ENCODE peak calls at places on chromosomes 4 and X, in six cellular contexts. One of them, this sample, is unnamed.

GRCh38 chr4:156901871-156902270 is 69.7 kb downstream of the PDGFC start:
- DNase-seq in Karpas-422: no peak
- DNase-seq in PC-9: no peak
- DNase-seq in SK-N-MC: no peak
- DNase-seq in SJSA1: no peak
- DNase-seq in PC-3: peak; percentile 4
- DNase-seq in this sample: no peak

GRCh38 chrX:41133551-41133950 is 48.3 kb downstream of the USP9X start:
- DNase-seq in Karpas-422: no peak
- DNase-seq in PC-9: no peak
- DNase-seq in SK-N-MC: no peak
- DNase-seq in SJSA1: no peak
- DNase-seq in PC-3: no peak
- DNase-seq in this sample: no peak

GRCh38 chrX:40380649-40381488 is 199.9 kb upstream of the ATP6AP2 start:
- DNase-seq in Karpas-422: no peak
- DNase-seq in PC-9: no peak
- DNase-seq in SK-N-MC: no peak
- DNase-seq in SJSA1: no peak
- DNase-seq in PC-3: no peak
- DNase-seq in this sample: no peak

GRCh38 chr4:161792991-161793390 is 370.8 kb downstream of the FSTL5 start:
- DNase-seq in Karpas-422: no peak
- DNase-seq in PC-9: no peak
- DNase-seq in SK-N-MC: no peak
- DNase-seq in SJSA1: no peak
- DNase-seq in PC-3: no peak
- DNase-seq in this sample: no peak

GRCh38 chr4:127995776-127996175 is 30.6 kb downstream of the ABHD18 start:
- DNase-seq in Karpas-422: no peak
- DNase-seq in PC-9: peak; percentile 40
- DNase-seq in SK-N-MC: peak; percentile 68
- DNase-seq in SJSA1: no peak
- DNase-seq in PC-3: peak; percentile 62
- DNase-seq in this sample: no peak

GRCh38 chrX:107971636-107972035 is 10.5 kb downstream of the TEX13B start:
- DNase-seq in Karpas-422: no peak
- DNase-seq in PC-9: no peak
- DNase-seq in SK-N-MC: no peak
- DNase-seq in SJSA1: no peak
- DNase-seq in PC-3: no peak
- DNase-seq in this sample: no peak

GRCh38 chr4:75344915-75345314 is 169.3 kb downstream of the RCHY1 start:
- DNase-seq in Karpas-422: no peak
- DNase-seq in PC-9: no peak
- DNase-seq in SK-N-MC: no peak
- DNase-seq in SJSA1: no peak
- DNase-seq in PC-3: peak; percentile 59
- DNase-seq in this sample: no peak

GRCh38 chr4:106996490-106996889 is 39.6 kb downstream of the DKK2 start:
- DNase-seq in Karpas-422: no peak
- DNase-seq in PC-9: no peak
- DNase-seq in SK-N-MC: no peak
- DNase-seq in SJSA1: no peak
- DNase-seq in PC-3: no peak
- DNase-seq in this sample: no peak

GRCh38 chrX:723781-724180 is 93.2 kb downstream of the SHOX start:
- DNase-seq in Karpas-422: no peak
- DNase-seq in PC-9: no peak
- DNase-seq in SK-N-MC: no peak
- DNase-seq in SJSA1: no peak
- DNase-seq in PC-3: no peak
- DNase-seq in this sample: no peak

GRCh38 chr4:176436500-176436973 is 116.8 kb downstream of the SPCS3 start:
- DNase-seq in Karpas-422: no peak
- DNase-seq in PC-9: no peak
- DNase-seq in SK-N-MC: no peak
- DNase-seq in SJSA1: peak; percentile 47
- DNase-seq in PC-3: peak; percentile 74
- DNase-seq in this sample: no peak

GRCh38 chr4:102438396-102438795 is 62.8 kb upstream of the NFKB1 start:
- DNase-seq in Karpas-422: no peak
- DNase-seq in PC-9: no peak
- DNase-seq in SK-N-MC: no peak
- DNase-seq in SJSA1: peak; percentile 61
- DNase-seq in PC-3: peak; percentile 32
- DNase-seq in this sample: no peak

GRCh38 chr4:60865238-60865637 is 334.9 kb upstream of the ADGRL3 start:
- DNase-seq in Karpas-422: no peak
- DNase-seq in PC-9: no peak
- DNase-seq in SK-N-MC: no peak
- DNase-seq in SJSA1: no peak
- DNase-seq in PC-3: peak; percentile 53
- DNase-seq in this sample: no peak

GRCh38 chr4:173288296-173288695 is 45.9 kb downstream of the HMGB2 start:
- DNase-seq in Karpas-422: peak; percentile 81
- DNase-seq in PC-9: no peak
- DNase-seq in SK-N-MC: no peak
- DNase-seq in SJSA1: peak; percentile 73
- DNase-seq in PC-3: peak; percentile 72
- DNase-seq in this sample: peak; percentile 36

GRCh38 chr4:82652062-82652461 is 90.3 kb upstream of the TMEM150C start:
- DNase-seq in Karpas-422: no peak
- DNase-seq in PC-9: no peak
- DNase-seq in SK-N-MC: no peak
- DNase-seq in SJSA1: no peak
- DNase-seq in PC-3: peak; percentile 51
- DNase-seq in this sample: no peak

GRCh38 chrX:124289443-124289842 is 43.0 kb upstream of the TEX13D start:
- DNase-seq in Karpas-422: no peak
- DNase-seq in PC-9: no peak
- DNase-seq in SK-N-MC: no peak
- DNase-seq in SJSA1: no peak
- DNase-seq in PC-3: no peak
- DNase-seq in this sample: no peak

GRCh38 chrX:17591741-17592110 is 145.6 kb upstream of the SCML1 start:
- DNase-seq in Karpas-422: no peak
- DNase-seq in PC-9: peak; percentile 65
- DNase-seq in SK-N-MC: no peak
- DNase-seq in SJSA1: peak; percentile 44
- DNase-seq in PC-3: peak; percentile 62
- DNase-seq in this sample: no peak

GRCh38 chr4:182042945-182043344 is 200.3 kb upstream of the TENM3 start:
- DNase-seq in Karpas-422: no peak
- DNase-seq in PC-9: no peak
- DNase-seq in SK-N-MC: no peak
- DNase-seq in SJSA1: no peak
- DNase-seq in PC-3: no peak
- DNase-seq in this sample: no peak

GRCh38 chr4:53830511-53830910 is 233.9 kb downstream of the CHIC2 start:
- DNase-seq in Karpas-422: peak; percentile 6
- DNase-seq in PC-9: no peak
- DNase-seq in SK-N-MC: no peak
- DNase-seq in SJSA1: no peak
- DNase-seq in PC-3: no peak
- DNase-seq in this sample: no peak
- H3K9me3 ChIP-seq in Karpas-422: peaks cover 20% of the 10 kb centered on the region
- H3K9me3 ChIP-seq in PC-9: no peaks in the 10 kb centered on the region
- H3K9me3 ChIP-seq in SK-N-MC: no peaks in the 10 kb centered on the region
- H3K9me3 ChIP-seq in SJSA1: peaks cover 6% of the 10 kb centered on the region
- H3K9me3 ChIP-seq in PC-3: peaks cover 11% of the 10 kb centered on the region
- H3K9me3 ChIP-seq in this sample: peaks cover 12% of the 10 kb centered on the region

DNA sequence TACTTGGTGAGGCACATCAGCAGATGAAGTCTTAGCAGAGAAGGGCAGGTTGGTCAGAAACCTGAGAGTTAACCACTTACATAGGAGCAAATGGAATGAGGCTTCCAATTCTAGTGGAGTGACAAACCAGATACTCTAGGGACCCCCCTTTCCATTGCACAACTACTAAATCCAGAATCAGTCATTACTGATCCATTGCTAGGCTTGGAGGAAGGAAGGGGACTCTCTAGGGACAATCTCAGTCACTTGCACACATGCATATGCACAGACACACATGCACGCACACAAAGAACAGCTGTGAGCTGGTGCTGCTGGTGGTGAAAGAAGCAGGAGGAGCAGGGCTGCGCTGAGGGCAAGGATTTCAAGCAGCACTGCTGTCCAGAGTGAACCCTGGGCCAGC is 25.7 kb downstream of the PNMA5 start:
- DNase-seq in Karpas-422: no peak
- DNase-seq in PC-9: no peak
- DNase-seq in SK-N-MC: no peak
- DNase-seq in SJSA1: no peak
- DNase-seq in PC-3: no peak
- DNase-seq in this sample: no peak
- H3K9me3 ChIP-seq in Karpas-422: no peaks in the 10 kb centered on the region
- H3K9me3 ChIP-seq in PC-9: no peaks in the 10 kb centered on the region
- H3K9me3 ChIP-seq in SK-N-MC: no peaks in the 10 kb centered on the region
- H3K9me3 ChIP-seq in SJSA1: no peaks in the 10 kb centered on the region
- H3K9me3 ChIP-seq in PC-3: no peaks in the 10 kb centered on the region
- H3K9me3 ChIP-seq in this sample: no peaks in the 10 kb centered on the region

DNA sequence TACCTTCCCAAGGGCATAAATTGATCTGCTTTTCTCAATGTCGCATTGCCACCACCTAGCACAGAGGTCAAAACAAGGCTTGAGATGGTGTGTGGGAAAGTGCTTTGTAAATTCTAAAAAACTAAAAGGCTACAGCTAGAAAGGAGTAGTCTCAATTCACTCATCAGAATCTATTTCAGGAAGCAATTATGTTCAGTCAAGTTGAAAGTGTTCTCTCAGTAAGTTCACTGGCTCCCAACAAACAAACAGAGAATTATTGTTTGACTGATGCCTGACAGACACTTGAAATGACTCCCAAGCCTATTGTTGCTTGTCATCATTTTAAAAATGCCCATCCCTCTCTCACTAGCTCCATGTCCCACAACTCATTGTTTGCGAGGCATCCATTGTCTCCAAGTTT is 419.6 kb upstream of the CPEB2 start:
- DNase-seq in Karpas-422: no peak
- DNase-seq in PC-9: no peak
- DNase-seq in SK-N-MC: no peak
- DNase-seq in SJSA1: no peak
- DNase-seq in PC-3: no peak
- DNase-seq in this sample: no peak
- H3K9me3 ChIP-seq in Karpas-422: no peaks in the 10 kb centered on the region
- H3K9me3 ChIP-seq in PC-9: no peaks in the 10 kb centered on the region
- H3K9me3 ChIP-seq in SK-N-MC: no peaks in the 10 kb centered on the region
- H3K9me3 ChIP-seq in SJSA1: no peaks in the 10 kb centered on the region
- H3K9me3 ChIP-seq in PC-3: no peaks in the 10 kb centered on the region
- H3K9me3 ChIP-seq in this sample: no peaks in the 10 kb centered on the region

GRCh38 chrX:44971674-44972073 is 98.7 kb downstream of the KDM6A start:
- DNase-seq in Karpas-422: no peak
- DNase-seq in PC-9: no peak
- DNase-seq in SK-N-MC: no peak
- DNase-seq in SJSA1: no peak
- DNase-seq in PC-3: no peak
- DNase-seq in this sample: no peak
- H3K9me3 ChIP-seq in Karpas-422: peaks cover 6% of the 10 kb centered on the region
- H3K9me3 ChIP-seq in PC-9: no peaks in the 10 kb centered on the region
- H3K9me3 ChIP-seq in SK-N-MC: no peaks in the 10 kb centered on the region
- H3K9me3 ChIP-seq in SJSA1: no peaks in the 10 kb centered on the region
- H3K9me3 ChIP-seq in PC-3: no peaks in the 10 kb centered on the region
- H3K9me3 ChIP-seq in this sample: no peaks in the 10 kb centered on the region

DNA sequence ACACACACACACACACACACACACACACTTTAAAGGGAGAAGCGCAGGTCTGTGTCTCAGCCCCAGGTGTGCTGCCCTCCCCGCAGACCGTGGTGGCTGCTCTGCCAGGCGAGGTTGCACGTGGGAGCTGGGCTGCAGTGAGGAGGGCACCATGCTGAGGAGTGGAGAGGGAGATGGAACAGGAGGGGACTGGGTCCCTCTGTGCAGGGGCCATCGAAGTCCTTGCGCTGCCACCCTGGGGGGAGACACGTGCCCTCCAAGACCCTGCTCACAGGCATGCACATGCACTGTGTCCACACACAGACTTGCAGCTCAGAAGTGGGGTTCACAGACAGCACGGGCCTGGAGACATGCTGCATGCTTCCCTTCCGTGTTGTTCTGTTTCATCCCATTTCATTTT is 65.5 kb upstream of the HGFAC start:
- DNase-seq in Karpas-422: no peak
- DNase-seq in PC-9: no peak
- DNase-seq in SK-N-MC: no peak
- DNase-seq in SJSA1: no peak
- DNase-seq in PC-3: no peak
- DNase-seq in this sample: no peak
- H3K9me3 ChIP-seq in Karpas-422: peaks cover 6% of the 10 kb centered on the region
- H3K9me3 ChIP-seq in PC-9: peaks cover 3% of the 10 kb centered on the region
- H3K9me3 ChIP-seq in SK-N-MC: peaks cover 9% of the 10 kb centered on the region
- H3K9me3 ChIP-seq in SJSA1: no peaks in the 10 kb centered on the region
- H3K9me3 ChIP-seq in PC-3: no peaks in the 10 kb centered on the region
- H3K9me3 ChIP-seq in this sample: no peaks in the 10 kb centered on the region